ENCODE peak calls at places on chromosome 12, in six cellular contexts. O is breast epithelium; D is heart right ventricle; E is CD4-positive, CD25-positive, alpha-beta regulatory T cell; P is IMR-90; N is transverse colon. Z is an unnamed sample. For H3K4me1 and H3K36me3, the result is how much of the 10 kb centered on the place peaks cover.

GRCh38 chr12:5166976-5167375 is 123.3 kb downstream of the KCNA5 start:
- DNase-seq in P (peak), O (no peak), E (no peak), D (no peak), N (no peak), Z (peak)

GRCh38 chr12:20309504-20310148 is 58.7 kb upstream of the PDE3A start:
- DNase-seq in D (peak), P (no peak), N (no peak), O (no peak), E (no peak), Z (no peak)

GRCh38 chr12:77553976-77554619 is 276.6 kb upstream of the NAV3 start:
- DNase-seq in N (no peak), D (no peak), P (no peak), E (no peak), O (no peak), Z (no peak)

GRCh38 chr12:43692064-43692463 is 66.5 kb downstream of the PUS7L start:
- DNase-seq in N (no peak), E (no peak), O (no peak), P (peak), D (no peak), Z (no peak)

GRCh38 chr12:53569174-53569557 is 57.0 kb downstream of the ATF7 start:
- DNase-seq in P (peak), O (no peak), N (no peak), D (no peak), E (no peak), Z (no peak)

GRCh38 chr12:132597333-132598283 is 12.8 kb downstream of the LRCOL1 start:
- DNase-seq in O (no peak), P (peak), N (no peak), E (peak), D (peak), Z (peak)

GRCh38 chr12:67927815-67928214 is 61.4 kb upstream of the IFNG-AS1 start:
- DNase-seq in P (no peak), D (no peak), E (no peak), N (peak), O (no peak), Z (no peak)

GRCh38 chr12:24905431-24905830 is 43.5 kb downstream of the BCAT1 start:
- DNase-seq in O (no peak), N (no peak), E (no peak), P (peak), D (no peak), Z (no peak)

GRCh38 chr12:645563-646071 is 17.6 kb downstream of the NINJ2 start:
- DNase-seq in D (no peak), E (no peak), O (no peak), P (peak), N (no peak), Z (no peak)

GRCh38 chr12:78759387-78759786 is 105.2 kb upstream of the SYT1 start:
- DNase-seq in E (no peak), P (peak), D (no peak), N (no peak), O (no peak), Z (no peak)

GRCh38 chr12:42426733-42427132 is 100.8 kb downstream of the PPHLN1 start:
- DNase-seq in N (no peak), E (no peak), O (no peak), D (no peak), P (peak), Z (no peak)

GRCh38 chr12:95642583-95642982 is 91.3 kb upstream of the USP44 start:
- DNase-seq in E (no peak), P (no peak), O (no peak), N (no peak), D (no peak), Z (no peak)

GRCh38 chr12:38776657-38777056 is 128.7 kb downstream of the CPNE8 start:
- DNase-seq in N (no peak), E (no peak), D (no peak), O (no peak), P (no peak), Z (no peak)

GRCh38 chr12:40202095-40203059 is 22.4 kb upstream of the LRRK2 start:
- DNase-seq in D (no peak), N (no peak), O (no peak), E (no peak), P (no peak), Z (no peak)

GRCh38 chr12:2580821-2581220 is 213.9 kb upstream of the FKBP4 start:
- DNase-seq in N (no peak), E (no peak), P (peak), D (no peak), O (no peak), Z (no peak)

GRCh38 chr12:75636607-75637006 is 125.2 kb upstream of the KRR1 start:
- DNase-seq in N (no peak), O (no peak), P (no peak), E (no peak), D (no peak), Z (no peak)

GRCh38 chr12:125092872-125093680 is 27.8 kb downstream of the AACS start:
- DNase-seq in E (no peak), N (peak), D (peak), O (no peak), P (peak), Z (peak)

GRCh38 chr12:8947737-8948136 is 1.7 kb downstream of the M6PR start:
- DNase-seq in P (no peak), D (no peak), O (no peak), N (no peak), E (no peak), Z (no peak)

GRCh38 chr12:3363608-3364007 is 127.4 kb upstream of the PRMT8 start:
- DNase-seq in P (no peak), E (no peak), O (no peak), N (peak), D (no peak), Z (no peak)

GRCh38 chr12:31728289-31728916 is 418 bp downstream of the AMN1 start:
- DNase-seq in P (no peak), D (no peak), E (peak), N (peak), O (no peak), Z (peak)

GRCh38 chr12:42725839-42726238 is 136.3 kb upstream of the PRICKLE1 start:
- DNase-seq in P (peak), O (no peak), E (no peak), N (no peak), D (no peak), Z (no peak)

GRCh38 chr12:56804169-56804568 is 41.0 kb downstream of the HSD17B6 start:
- DNase-seq in E (no peak), D (no peak), P (no peak), N (no peak), O (no peak), Z (no peak)

GRCh38 chr12:50059440-50060119 is 2.2 kb downstream of the ASIC1 start:
- DNase-seq in E (peak), O (no peak), D (no peak), N (no peak), P (peak), Z (no peak)

GRCh38 chr12:47886471-47887240 is 18.1 kb downstream of the VDR start:
- DNase-seq in E (no peak), O (no peak), D (no peak), P (peak), N (no peak), Z (no peak)

GRCh38 chr12:6899837-6900519 is 4.6 kb upstream of the LRRC23 start:
- DNase-seq in E (no peak), N (peak), O (no peak), P (peak), D (peak), Z (peak)

GRCh38 chr12:101966496-101966895 is 89.1 kb downstream of the DRAM1 start:
- DNase-seq in D (no peak), P (no peak), E (no peak), N (no peak), O (no peak), Z (no peak)

GRCh38 chr12:130617219-130617618 is 98.9 kb downstream of the RIMBP2 start:
- DNase-seq in D (no peak), E (no peak), N (no peak), P (no peak), O (no peak), Z (no peak)

GRCh38 chr12:48198619-48198973 is 4.5 kb downstream of the OR10AD1 start:
- DNase-seq in O (no peak), E (no peak), D (peak), N (peak), P (no peak), Z (peak)

GRCh38 chr12:4388032-4388431 is 8.5 kb upstream of the FGF23 start:
- DNase-seq in N (no peak), P (no peak), D (no peak), E (no peak), O (no peak), Z (no peak)

GRCh38 chr12:109863961-109864712 is 16.2 kb downstream of the GLTP start:
- DNase-seq in O (no peak), N (peak), D (no peak), E (peak), P (peak), Z (no peak)

GRCh38 chr12:111404362-111405148 is 1.2 kb upstream of the SH2B3 start:
- DNase-seq in O (no peak), E (peak), D (no peak), N (no peak), P (no peak), Z (no peak)

DNA sequence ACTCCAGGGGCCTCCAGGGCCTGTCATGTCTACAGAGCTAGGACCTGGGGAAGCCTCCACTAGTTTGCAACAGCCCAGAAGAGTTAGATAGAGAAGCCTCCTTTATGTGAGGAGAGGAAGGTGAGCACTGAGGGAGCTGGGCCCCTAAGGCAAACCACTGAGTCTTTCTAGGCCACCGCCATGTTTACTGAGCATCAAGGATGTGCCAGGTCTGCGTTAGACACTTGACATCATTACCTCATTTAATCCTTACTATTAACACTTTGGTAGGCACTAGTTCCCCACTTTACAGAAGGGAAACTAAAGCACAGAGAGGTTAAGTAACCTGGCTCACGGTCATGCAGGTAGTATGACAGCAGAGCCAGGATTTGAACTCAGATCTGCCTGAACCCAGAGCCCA is 12.9 kb downstream of the CTDSP2 start:
- DNase-seq in O (no peak), P (no peak), E (no peak), N (no peak), D (no peak), Z (no peak)
- H3K4me1 ChIP-seq in O (half or more), P (half or more), E (half or more), N (half or more), D (half or more), Z (half or more)

DNA sequence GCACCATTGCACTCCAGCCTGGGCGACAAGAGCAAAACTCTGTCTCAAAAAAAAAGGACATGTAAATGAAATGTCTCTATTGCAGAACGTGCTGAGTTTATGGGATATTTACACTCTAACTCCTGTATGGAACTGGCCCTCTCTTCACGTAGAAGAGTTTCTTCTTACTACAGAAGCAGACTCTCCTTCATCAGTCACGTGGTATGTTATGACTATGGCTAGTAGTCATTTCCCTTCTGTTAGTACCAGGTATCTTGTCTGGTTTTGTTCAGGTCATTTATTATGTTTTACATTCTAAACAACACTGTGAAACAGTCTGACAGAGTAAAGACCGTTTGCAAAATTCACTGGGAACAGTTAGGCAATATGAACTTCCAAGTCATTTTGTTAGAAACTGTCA is 20.3 kb downstream of the KNTC1 start:
- DNase-seq in P (peak), D (no peak), O (no peak), N (no peak), E (no peak), Z (no peak)
- H3K36me3 ChIP-seq in P (under half), D (under half), O (under half), N (under half), E (under half), Z (under half)

GRCh38 chr12:93679308-93679933 is 2.2 kb downstream of the CRADD start:
- DNase-seq in D (peak), O (no peak), P (no peak), N (no peak), E (no peak), Z (no peak)

GRCh38 chr12:93684716-93685115 is 7.5 kb downstream of the CRADD start:
- DNase-seq in D (no peak), N (no peak), O (no peak), P (no peak), E (peak), Z (no peak)

GRCh38 chr12:93686572-93687365 is 9.6 kb downstream of the CRADD start:
- DNase-seq in E (no peak), P (no peak), N (no peak), D (no peak), O (no peak), Z (no peak)

GRCh38 chr12:93683410-93683809 is 6.2 kb downstream of the CRADD start:
- DNase-seq in P (no peak), D (no peak), N (no peak), O (no peak), E (no peak), Z (no peak)

GRCh38 chr12:93682846-93683261 is 5.7 kb downstream of the CRADD start:
- DNase-seq in D (peak), O (no peak), P (no peak), N (no peak), E (no peak), Z (no peak)
- H3K4me3 ChIP-seq in D (no peak), O (no peak), P (no peak), N (no peak), E (no peak), Z (no peak)

GRCh38 chr12:120225200-120225558 is 24.3 kb upstream of the RPLP0 start:
- DNase-seq in D (no peak), O (no peak), E (no peak), N (peak), P (no peak), Z (peak)
- H3K4me1 ChIP-seq in D (under half), O (under half), E (under half), N (half or more), P (under half), Z (under half)